ENCODE peak calls at places on chromosomes 7 and 10, in four cellular contexts. I is RWPE2, L is tibial artery, M is adrenal gland. S is an unnamed sample. For H3K9me3, the result is how much of the 10 kb centered on the place peaks cover.

GRCh38 chr10:113159563-113159962 is 209.5 kb downstream of the TCF7L2 start:
- DNase-seq in I (no peak), L (no peak), M (no peak), S (no peak)

GRCh38 chr10:34480345-34480744 is 334.8 kb downstream of the PARD3 start:
- DNase-seq in I (no peak), M (no peak), L (no peak), S (no peak)

GRCh38 chr7:74525881-74526280 is 72.2 kb downstream of the GTF2IRD1 start:
- DNase-seq in M (no peak), I (no peak), L (no peak), S (no peak)

GRCh38 chr7:71984348-71984747 is 427.8 kb downstream of the CALN1 start:
- DNase-seq in I (no peak), M (no peak), L (no peak), S (no peak)

GRCh38 chr10:34717429-34717828 is 97.7 kb downstream of the PARD3 start:
- DNase-seq in L (no peak), I (no peak), M (no peak), S (no peak)

GRCh38 chr10:125802131-125802530 is 20.9 kb downstream of the UROS start:
- DNase-seq in M (no peak), I (no peak), L (no peak), S (no peak)

GRCh38 chr10:73644015-73644743 is 2.9 kb upstream of the MYOZ1 start:
- DNase-seq in M (peak), L (peak), I (no peak), S (no peak)

GRCh38 chr7:124457841-124458240 is 307.8 kb downstream of the GPR37 start:
- DNase-seq in L (no peak), M (no peak), I (no peak), S (no peak)

GRCh38 chr10:86648706-86649426 is 5.5 kb upstream of the OPN4 start:
- DNase-seq in I (peak), L (peak), M (peak), S (no peak)

GRCh38 chr7:137331378-137331777 is 12.2 kb downstream of the PTN start:
- DNase-seq in I (no peak), M (no peak), L (no peak), S (no peak)

GRCh38 chr10:84846646-84847045 is 518.3 kb downstream of the CCSER2 start:
- DNase-seq in I (no peak), L (no peak), M (no peak), S (no peak)

GRCh38 chr7:151597541-151597940 is 77.8 kb upstream of the RHEB start:
- DNase-seq in L (no peak), M (no peak), I (no peak), S (no peak)

GRCh38 chr10:52965938-52966401 is 193.4 kb upstream of the MBL2 start:
- DNase-seq in L (no peak), M (no peak), I (no peak), S (no peak)

GRCh38 chr10:129888784-129889616 is 75.1 kb downstream of the EBF3 start:
- DNase-seq in I (no peak), M (peak), L (no peak), S (no peak)

GRCh38 chr7:122304604-122304975 is at the start of gene FEZF1:
- DNase-seq in L (no peak), I (no peak), M (no peak), S (no peak)
- H3K9me3 ChIP-seq in L (under half), I (under half), M (under half), S (under half)

GRCh38 chr10:72328829-72329204 is 25.9 kb downstream of the DNAJB12 start:
- DNase-seq in I (no peak), M (no peak), L (no peak), S (no peak)
- H3K27ac ChIP-seq in I (peak), M (peak), L (peak), S (no peak)

GRCh38 chr10:96341219-96342182 is 17.3 kb downstream of the OPALIN start:
- DNase-seq in L (no peak), M (no peak), I (no peak), S (no peak)
- H3K4me3 ChIP-seq in L (no peak), M (no peak), I (no peak), S (no peak)

GRCh38 chr10:38163617-38164016 is 69.5 kb downstream of the ZNF37A start:
- DNase-seq in L (no peak), I (no peak), M (no peak), S (no peak)
- H3K9me3 ChIP-seq in L (under half), I (under half), M (under half), S (under half)

GRCh38 chr7:42097756-42098155 is 139.3 kb downstream of the GLI3 start:
- DNase-seq in I (no peak), M (no peak), L (no peak), S (no peak)

GRCh38 chr7:42102301-42102700 is 134.7 kb downstream of the GLI3 start:
- DNase-seq in M (no peak), I (no peak), L (no peak), S (no peak)

GRCh38 chr7:42096681-42097637 is 140.1 kb downstream of the GLI3 start:
- DNase-seq in L (peak), M (peak), I (no peak), S (no peak)

GRCh38 chr7:42099076-42099836 is 137.8 kb downstream of the GLI3 start:
- DNase-seq in L (no peak), I (no peak), M (no peak), S (no peak)

GRCh38 chr7:42099837-42100508 is 137.0 kb downstream of the GLI3 start:
- DNase-seq in I (no peak), L (no peak), M (no peak), S (no peak)
- H3K27ac ChIP-seq in I (peak), L (no peak), M (no peak), S (no peak)

DNA sequence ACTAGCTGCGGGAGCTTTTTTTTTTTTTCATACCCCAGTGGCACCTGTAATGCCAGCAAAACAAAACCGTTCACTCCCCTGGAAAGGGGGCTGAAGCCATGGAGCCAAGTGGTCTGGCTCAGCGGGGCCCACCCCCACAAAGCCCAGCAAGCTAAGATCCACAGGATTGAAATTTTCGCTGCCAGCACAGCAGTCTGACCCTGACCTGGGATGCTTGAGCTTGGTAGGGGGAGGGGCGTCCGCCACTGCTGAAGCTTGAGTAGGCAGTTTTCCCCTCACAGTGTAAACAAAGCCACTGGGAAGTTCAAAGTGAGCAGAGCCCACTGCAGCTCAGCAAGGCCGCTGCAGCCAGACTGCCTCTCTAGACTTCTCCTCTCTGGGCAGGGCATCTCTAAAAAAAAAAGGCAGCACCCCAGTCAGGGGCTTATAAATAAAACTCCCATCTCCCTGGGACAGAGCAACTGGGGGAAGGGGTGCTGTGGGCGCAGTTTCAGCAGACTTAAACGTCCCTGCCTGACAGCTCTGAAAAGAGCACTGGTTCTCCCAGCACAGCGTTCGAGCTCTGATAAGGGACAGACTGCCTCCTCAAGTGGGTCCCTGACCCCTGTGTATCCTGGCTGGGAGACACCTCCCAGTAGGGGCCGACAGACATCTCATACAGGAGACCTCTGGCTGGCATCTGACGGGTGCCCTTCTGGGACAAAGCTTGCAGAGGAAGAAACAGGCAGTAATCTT is 31.6 kb downstream of the ARMC10 start:
- DNase-seq in I (no peak), M (peak), L (no peak), S (no peak)
- H3K4me3 ChIP-seq in I (no peak), M (no peak), L (no peak), S (no peak)

DNA sequence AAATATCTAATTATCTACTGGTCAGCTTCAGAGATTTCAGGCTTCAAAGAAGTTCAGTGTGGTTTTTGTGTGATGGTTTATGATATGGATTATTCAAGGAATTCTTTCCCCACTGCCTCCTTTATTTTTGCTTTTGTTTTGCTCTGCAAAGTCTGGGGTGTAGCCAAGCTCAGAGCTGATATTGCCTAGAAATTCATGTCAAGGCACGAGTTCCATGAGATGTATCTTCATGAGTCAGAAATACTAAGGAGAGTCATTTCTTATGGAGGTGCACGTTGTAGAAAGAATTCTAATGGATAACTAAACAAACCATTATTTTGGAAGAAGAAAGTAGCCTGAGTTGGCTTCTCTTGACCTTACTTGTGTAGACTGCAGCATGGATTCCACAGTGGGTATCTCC is 37.4 kb downstream of the VIM start:
- DNase-seq in L (no peak), I (no peak), M (no peak), S (no peak)
- H3K9me3 ChIP-seq in L (under half), I (under half), M (under half), S (under half)

GRCh38 chr7:47326220-47326619 is 255.7 kb downstream of the TNS3 start:
- DNase-seq in I (no peak), L (no peak), M (no peak), S (no peak)
- H3K27ac ChIP-seq in I (peak), L (peak), M (no peak), S (peak)

S was measured in ascending aorta.